ENCODE peak calls at places on chromosomes 5 and 9, in nine cellular contexts. C, H, K, M, T, A, X, Z and R are unnamed samples.

GRCh38 chr5:569358-569867 is 42.7 kb upstream of the CEP72 start:
- DNase-seq in C (no peak), H (no peak), K (no peak), M (no peak), T (no peak), A (no peak), X (no peak), Z (peak; percentile 87), R (no peak)

GRCh38 chr5:65808818-65809217 is 86.8 kb downstream of the NLN start:
- DNase-seq in C (peak; percentile 53), H (no peak), K (no peak), M (no peak), T (no peak), A (no peak), X (no peak), Z (no peak), R (peak; percentile 56)

GRCh38 chr9:34929506-34930102 is 28.5 kb upstream of the PHF24 start:
- DNase-seq in C (peak; percentile 18), H (no peak), K (no peak), M (peak; percentile 3), T (peak; percentile 80), A (no peak), X (peak; percentile 64), Z (no peak), R (peak; percentile 8)

GRCh38 chr9:133499130-133499891 is 20.4 kb upstream of the SLC2A6 start:
- DNase-seq in C (peak; percentile 29), H (no peak), K (no peak), M (no peak), T (no peak), A (no peak), X (peak; percentile 48), Z (no peak), R (peak; percentile 40)

GRCh38 chr5:54944364-54944763 is 41.0 kb downstream of the ESM1 start:
- DNase-seq in C (peak; percentile 51), H (no peak), K (peak; percentile 17), M (peak; percentile 21), T (no peak), A (no peak), X (peak; percentile 18), Z (no peak), R (peak; percentile 45)

GRCh38 chr9:111621895-111622480 is 9.1 kb upstream of the DNAJC25 start:
- DNase-seq in C (peak; percentile 70), H (no peak), K (no peak), M (no peak), T (peak; percentile 45), A (no peak), X (peak; percentile 19), Z (no peak), R (peak; percentile 62)

GRCh38 chr9:126605792-126606482 is 7.8 kb upstream of the LMX1B start:
- DNase-seq in C (no peak), H (no peak), K (no peak), M (no peak), T (no peak), A (no peak), X (no peak), Z (no peak), R (no peak)

GRCh38 chr5:80141147-80141671 is 106.1 kb downstream of the THBS4 start:
- DNase-seq in C (peak; percentile 86), H (no peak), K (no peak), M (no peak), T (peak; percentile 66), A (peak; percentile 37), X (peak; percentile 91), Z (no peak), R (peak; percentile 75)

GRCh38 chr9:74770508-74771261 is 117.0 kb downstream of the TRPM6 start:
- DNase-seq in C (peak; percentile 11), H (no peak), K (peak; percentile 15), M (no peak), T (peak; percentile 11), A (no peak), X (peak; percentile 49), Z (no peak), R (peak; percentile 49)

GRCh38 chr9:98771209-98771874 is 25.0 kb downstream of the ANKS6 start:
- DNase-seq in C (no peak), H (no peak), K (no peak), M (no peak), T (no peak), A (no peak), X (no peak), Z (peak; percentile 83), R (no peak)

GRCh38 chr5:172943906-172944305 is 15.3 kb upstream of the RPL26L1 start:
- DNase-seq in C (no peak), H (no peak), K (no peak), M (no peak), T (no peak), A (no peak), X (no peak), Z (no peak), R (no peak)

GRCh38 chr5:137348759-137349158 is 150.4 kb downstream of the SPOCK1 start:
- DNase-seq in C (no peak), H (no peak), K (no peak), M (no peak), T (no peak), A (no peak), X (no peak), Z (no peak), R (no peak)

GRCh38 chr5:157463621-157464407 is 3.8 kb downstream of the NIPAL4 start:
- DNase-seq in C (peak; percentile 68), H (no peak), K (no peak), M (no peak), T (no peak), A (no peak), X (no peak), Z (peak; percentile 5), R (peak; percentile 97)

GRCh38 chr5:119058979-119059529 is 11.8 kb upstream of the DMXL1 start:
- DNase-seq in C (no peak), H (no peak), K (no peak), M (no peak), T (no peak), A (no peak), X (no peak), Z (no peak), R (no peak)

GRCh38 chr5:172743112-172743959 is 27.7 kb downstream of the DUSP1 start:
- DNase-seq in C (peak; percentile 68), H (no peak), K (no peak), M (no peak), T (no peak), A (no peak), X (no peak), Z (no peak), R (peak; percentile 74)

GRCh38 chr9:118538981-118539380 is 830.3 kb downstream of the BRINP1 start:
- DNase-seq in C (no peak), H (no peak), K (no peak), M (no peak), T (no peak), A (no peak), X (no peak), Z (no peak), R (no peak)